ENCODE peak calls at places on chromosomes 5 and 9, in eight cellular contexts. U is hepatocyte, Z is dermis blood vessel endothelial cell, L is AG09309, X is hypothalamus, J is Kasumi-1, I is NCI-H460, S is HS-27A. K is an unnamed sample.

GRCh38 chr5:13478831-13479465 is 465.5 kb downstream of the DNAH5 start:
- DNase-seq in U (peak), Z (peak), L (peak), X (no peak), J (peak), I (peak), S (peak), K (no peak)

GRCh38 chr5:159819671-159820411 is 96.4 kb upstream of the ADRA1B start:
- DNase-seq in U (peak), Z (peak), L (no peak), X (no peak), J (no peak), I (no peak), S (no peak), K (no peak)

GRCh38 chr5:177317959-177318377 is 6.3 kb upstream of the MXD3 start:
- DNase-seq in U (peak), Z (peak), L (no peak), X (peak), J (peak), I (peak), S (no peak), K (peak)

GRCh38 chr5:5360878-5361520 is 61.5 kb upstream of the ICE1 start:
- DNase-seq in U (peak), Z (no peak), L (no peak), X (no peak), J (no peak), I (no peak), S (no peak), K (no peak)

GRCh38 chr9:81814794-81815464 is 113.3 kb upstream of the SPATA31D4 start:
- DNase-seq in U (no peak), Z (peak), L (no peak), X (no peak), J (no peak), I (no peak), S (no peak), K (no peak)

GRCh38 chr5:149442563-149443182 is 63.6 kb upstream of the IL17B start:
- DNase-seq in U (peak), Z (peak), L (no peak), X (peak), J (peak), I (peak), S (no peak), K (peak)

GRCh38 chr5:124783285-124783684 is 36.8 kb upstream of the ZNF608 start:
- DNase-seq in U (no peak), Z (no peak), L (no peak), X (no peak), J (no peak), I (no peak), S (no peak), K (no peak)

GRCh38 chr5:168989731-168990505 is 311.0 kb downstream of the SLIT3 start:
- DNase-seq in U (no peak), Z (no peak), L (no peak), X (no peak), J (no peak), I (no peak), S (no peak), K (no peak)

GRCh38 chr5:139844472-139845145 is 49.0 kb downstream of the PSD2 start:
- DNase-seq in U (peak), Z (peak), L (peak), X (peak), J (peak), I (peak), S (peak), K (peak)

GRCh38 chr5:106303911-106304310 is 1366.8 kb downstream of the EFNA5 start:
- DNase-seq in U (no peak), Z (no peak), L (no peak), X (no peak), J (no peak), I (no peak), S (no peak), K (no peak)

GRCh38 chr5:1508679-1509290 is 15.0 kb downstream of the LPCAT1 start:
- DNase-seq in U (no peak), Z (no peak), L (no peak), X (no peak), J (no peak), I (no peak), S (no peak), K (no peak)

GRCh38 chr9:7103382-7104170 is 345.8 kb downstream of the KDM4C start:
- DNase-seq in U (no peak), Z (peak), L (no peak), X (no peak), J (no peak), I (no peak), S (no peak), K (no peak)

GRCh38 chr9:72828281-72828731 is 124.5 kb downstream of the ALDH1A1 start:
- DNase-seq in U (peak), Z (peak), L (no peak), X (no peak), J (no peak), I (no peak), S (no peak), K (no peak)

GRCh38 chr5:1312206-1312605 is 17.3 kb upstream of the TERT start:
- DNase-seq in U (no peak), Z (no peak), L (no peak), X (no peak), J (no peak), I (no peak), S (no peak), K (no peak)

K was measured in naive thymus-derived CD4-positive, alpha-beta T cell.